ENCODE peak calls at places on chromosome 11, in five cellular contexts. Z is transverse colon, F is heart left ventricle, R is tibial nerve, L is lower lobe of right lung. Q is an unnamed sample.

GRCh38 chr11:12813371-12814225 is 139.4 kb downstream of the TEAD1 start:
- DNase-seq in Z (peak; percentile 38), F (no peak), R (peak; percentile 38), L (no peak), Q (no peak)

GRCh38 chr11:35678975-35679374 is 16.4 kb downstream of the TRIM44 start:
- DNase-seq in Z (no peak), F (no peak), R (no peak), L (no peak), Q (no peak)

GRCh38 chr11:118002010-118002540 is 15.9 kb downstream of the IL10RA start:
- DNase-seq in Z (peak; percentile 9), F (no peak), R (no peak), L (no peak), Q (no peak)

GRCh38 chr11:43681543-43681942 is 1.0 kb downstream of the HSD17B12 start:
- DNase-seq in Z (no peak), F (no peak), R (no peak), L (no peak), Q (no peak)

GRCh38 chr11:134224710-134225662 is 515 bp downstream of the VPS26B start:
- DNase-seq in Z (peak; percentile 50), F (peak; percentile 75), R (no peak), L (peak; percentile 72), Q (no peak)

GRCh38 chr11:95154514-95154913 is 64.9 kb downstream of the ENDOD1 start:
- DNase-seq in Z (peak; percentile 62), F (no peak), R (peak; percentile 43), L (no peak), Q (no peak)

GRCh38 chr11:113587318-113587739 is 112.1 kb upstream of the DRD2 start:
- DNase-seq in Z (no peak), F (no peak), R (no peak), L (no peak), Q (no peak)

GRCh38 chr11:44018127-44018521 is 29.7 kb upstream of the ACCSL start:
- DNase-seq in Z (no peak), F (no peak), R (no peak), L (no peak), Q (no peak)

GRCh38 chr11:126175261-126175885 is 36.1 kb downstream of the RPUSD4 start:
- DNase-seq in Z (no peak), F (peak; percentile 35), R (peak; percentile 65), L (peak; percentile 40), Q (no peak)

GRCh38 chr11:4180441-4181183 is 86.0 kb downstream of the RRM1 start:
- DNase-seq in Z (no peak), F (no peak), R (no peak), L (no peak), Q (no peak)

GRCh38 chr11:86446163-86446923 is 71.7 kb downstream of the CCDC81 start:
- DNase-seq in Z (no peak), F (no peak), R (no peak), L (no peak), Q (no peak)

GRCh38 chr11:57269580-57270021 is 32.6 kb upstream of the APLNR start:
- DNase-seq in Z (no peak), F (no peak), R (no peak), L (no peak), Q (no peak)

GRCh38 chr11:27204527-27204926 is 158.5 kb downstream of the CCDC34 start:
- DNase-seq in Z (peak; percentile 56), F (no peak), R (no peak), L (no peak), Q (no peak)

GRCh38 chr11:17371614-17372013 is 16.8 kb downstream of the KCNJ11 start:
- DNase-seq in Z (no peak), F (no peak), R (no peak), L (no peak), Q (no peak)

GRCh38 chr11:72589802-72590761 is 84.1 kb downstream of the PDE2A start:
- DNase-seq in Z (peak; percentile 53), F (no peak), R (no peak), L (no peak), Q (no peak)

GRCh38 chr11:134678152-134678551 is 266.1 kb upstream of the B3GAT1 start:
- DNase-seq in Z (no peak), F (no peak), R (no peak), L (no peak), Q (no peak)

GRCh38 chr11:64139045-64139444 is 26.9 kb downstream of the MACROD1 start:
- DNase-seq in Z (no peak), F (no peak), R (no peak), L (no peak), Q (no peak)

GRCh38 chr11:69040581-69041260 is 8.0 kb upstream of the TPCN2 start:
- DNase-seq in Z (no peak), F (no peak), R (no peak), L (no peak), Q (peak; percentile 68)

DNA sequence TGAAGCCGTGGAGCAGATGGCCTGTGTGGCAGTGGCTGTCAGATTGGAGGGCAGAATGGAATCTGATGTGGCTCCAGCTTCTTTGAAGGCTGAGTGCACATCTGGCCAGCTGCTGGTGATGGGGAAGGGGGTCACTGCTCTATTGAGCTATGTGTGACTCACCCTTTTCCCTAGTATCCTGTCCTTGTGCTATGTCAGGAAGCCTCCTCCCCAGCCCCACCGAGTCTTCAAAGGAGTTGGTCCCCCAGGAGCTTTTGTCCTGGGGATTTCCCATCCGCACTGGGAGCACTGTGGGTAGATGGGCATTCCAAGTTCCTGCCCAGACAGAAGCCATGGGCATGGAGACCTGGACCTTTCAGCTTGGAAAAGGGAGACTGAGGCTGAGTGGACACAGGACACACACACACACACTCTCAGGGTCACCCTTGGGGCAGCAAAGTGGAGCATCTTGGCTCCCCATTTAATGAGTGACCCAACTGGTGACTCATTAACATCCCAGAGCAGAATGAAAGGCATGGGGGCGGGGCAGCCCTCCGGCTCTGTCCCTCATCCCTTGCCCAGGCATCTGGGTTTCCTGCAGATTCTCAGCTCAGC is 3.3 kb downstream of the SERPINH1 start:
- DNase-seq in Z (peak; percentile 47), F (peak; percentile 63), R (peak; percentile 55), L (no peak), Q (peak; percentile 53)
- H3K4me3 ChIP-seq in Z (no peak overlapping the region), F (peak overlapping the region; percentile 80), R (no peak overlapping the region), L (peak overlapping the region; percentile 80), Q (peak overlapping the region; percentile 96)

GRCh38 chr11:30960387-30960992 is 374.3 kb upstream of the MPPED2 start:
- DNase-seq in Z (no peak), F (no peak), R (no peak), L (no peak), Q (no peak)
- TF ChIP-seq CTCF in Z (no peak), F (peak; percentile 62), R (no peak), L (peak; percentile 18), Q (peak; percentile 33)

GRCh38 chr11:46105902-46106301 is 15.4 kb downstream of the PHF21A start:
- DNase-seq in Z (no peak), F (no peak), R (no peak), L (no peak), Q (no peak)

GRCh38 chr11:46102843-46103242 is 18.4 kb downstream of the PHF21A start:
- DNase-seq in Z (no peak), F (no peak), R (no peak), L (no peak), Q (no peak)

GRCh38 chr11:46100670-46101069 is 20.6 kb downstream of the PHF21A start:
- DNase-seq in Z (no peak), F (no peak), R (no peak), L (no peak), Q (no peak)

GRCh38 chr11:46105134-46105628 is 16.1 kb downstream of the PHF21A start:
- DNase-seq in Z (no peak), F (no peak), R (no peak), L (no peak), Q (no peak)

GRCh38 chr11:46099973-46100335 is 21.3 kb downstream of the PHF21A start:
- DNase-seq in Z (no peak), F (no peak), R (no peak), L (no peak), Q (no peak)
- H3K4me3 ChIP-seq in Z (no peak overlapping the region), F (peak overlapping the region; percentile 35), R (no peak overlapping the region), L (peak overlapping the region; percentile 30), Q (no peak overlapping the region)

GRCh38 chr11:122649133-122649532 is 6.4 kb upstream of the UBASH3B start:
- DNase-seq in Z (no peak), F (no peak), R (no peak), L (no peak), Q (no peak)

GRCh38 chr11:122652495-122652894 is 3.0 kb upstream of the UBASH3B start:
- DNase-seq in Z (no peak), F (no peak), R (no peak), L (no peak), Q (no peak)

GRCh38 chr11:122653911-122654310 is 1.6 kb upstream of the UBASH3B start:
- DNase-seq in Z (no peak), F (no peak), R (no peak), L (no peak), Q (no peak)

GRCh38 chr11:122647728-122648127 is 7.8 kb upstream of the UBASH3B start:
- DNase-seq in Z (no peak), F (no peak), R (no peak), L (no peak), Q (no peak)

GRCh38 chr11:122650619-122651018 is 4.9 kb upstream of the UBASH3B start:
- DNase-seq in Z (no peak), F (no peak), R (no peak), L (no peak), Q (no peak)
- TF ChIP-seq CTCF in Z (no peak), F (no peak), R (no peak), L (no peak), Q (no peak)

GRCh38 chr11:46669606-46670243 is 30.7 kb downstream of the ARHGAP1 start:
- DNase-seq in Z (no peak), F (no peak), R (no peak), L (no peak), Q (no peak)
- H3K4me3 ChIP-seq in Z (no peak overlapping the region), F (no peak overlapping the region), R (no peak overlapping the region), L (no peak overlapping the region), Q (no peak overlapping the region)

GRCh38 chr11:34633990-34634725 is 13.3 kb downstream of the EHF start:
- DNase-seq in Z (no peak), F (no peak), R (peak; percentile 38), L (no peak), Q (no peak)
- TF ChIP-seq CTCF in Z (peak; percentile 57), F (no peak), R (no peak), L (no peak), Q (no peak)

GRCh38 chr11:6240139-6240538 is 1.2 kb downstream of the CNGA4 start:
- DNase-seq in Z (no peak), F (no peak), R (no peak), L (no peak), Q (no peak)
- H3K4me3 ChIP-seq in Z (no peak overlapping the region), F (no peak overlapping the region), R (no peak overlapping the region), L (no peak overlapping the region), Q (no peak overlapping the region)

DNA sequence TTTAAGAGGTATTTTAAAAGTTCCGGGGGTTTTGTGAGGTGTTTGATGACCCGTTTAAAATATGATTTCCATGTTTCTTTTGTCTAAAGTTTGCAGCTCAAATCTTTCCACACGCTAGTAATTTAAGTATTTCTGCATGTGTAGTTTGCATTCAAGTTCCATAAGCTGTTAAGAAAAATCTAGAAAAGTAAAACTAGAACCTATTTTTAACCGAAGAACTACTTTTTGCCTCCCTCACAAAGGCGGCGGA is 193 bp upstream of the MALAT1 start:
- DNase-seq in Z (no peak), F (no peak), R (no peak), L (no peak), Q (no peak)
- TF ChIP-seq CTCF in Z (no peak), F (no peak), R (no peak), L (no peak), Q (no peak)

GRCh38 chr11:61555978-61556377 is 24.9 kb downstream of the SYT7 start:
- DNase-seq in Z (no peak), F (no peak), R (no peak), L (no peak), Q (no peak)
- H3K4me3 ChIP-seq in Z (no peak overlapping the region), F (no peak overlapping the region), R (no peak overlapping the region), L (no peak overlapping the region), Q (no peak overlapping the region)

Q was measured in BJ.